ENCODE peak calls at places on chromosome 12, in six cellular contexts. Z is mesenchymal stem cell, B is mesendoderm, P is neuronal stem cell, K is IMR-90, N is H9. Q is an unnamed sample.
A peak's percentile ranks its signal among the peaks of the same experiment; 100 is the strongest.

GRCh38 chr12:26434299-26434915 is 239.0 kb downstream of the SSPN start:
- DNase-seq in Z (peak; percentile 71), B (peak; percentile 80), P (peak; percentile 21), K (peak; percentile 68), N (peak; percentile 60), Q (peak; percentile 29)

GRCh38 chr12:126389961-126390360 is 1324.7 kb downstream of the AACS start:
- DNase-seq in Z (no peak), B (no peak), P (no peak), K (no peak), N (no peak), Q (no peak)

GRCh38 chr12:96081596-96081995 is 46.2 kb upstream of the LTA4H start:
- DNase-seq in Z (no peak), B (peak; percentile 50), P (no peak), K (no peak), N (no peak), Q (no peak)

GRCh38 chr12:57735198-57735855 is 3.2 kb downstream of the AGAP2 start:
- DNase-seq in Z (no peak), B (peak; percentile 56), P (no peak), K (no peak), N (peak; percentile 53), Q (no peak)

GRCh38 chr12:113228394-113229028 is 7.2 kb downstream of the TPCN1 start:
- DNase-seq in Z (no peak), B (no peak), P (no peak), K (no peak), N (no peak), Q (no peak)

GRCh38 chr12:68040450-68041075 is 51.3 kb downstream of the IFNG-AS1 start:
- DNase-seq in Z (peak; percentile 76), B (peak; percentile 82), P (peak; percentile 80), K (peak; percentile 73), N (peak; percentile 69), Q (peak; percentile 67)

GRCh38 chr12:3747543-3747942 is 5.4 kb downstream of the CRACR2A start:
- DNase-seq in Z (no peak), B (no peak), P (no peak), K (no peak), N (peak; percentile 8), Q (no peak)

GRCh38 chr12:2374092-2374740 is 321.4 kb downstream of the CACNA1C start:
- DNase-seq in Z (no peak), B (no peak), P (no peak), K (peak; percentile 10), N (no peak), Q (no peak)

GRCh38 chr12:39620664-39621658 is 1.4 kb upstream of the ABCD2 start:
- DNase-seq in Z (peak; percentile 29), B (peak; percentile 13), P (no peak), K (no peak), N (no peak), Q (no peak)

GRCh38 chr12:26749781-26750180 is 83.2 kb downstream of the ITPR2 start:
- DNase-seq in Z (no peak), B (no peak), P (no peak), K (no peak), N (no peak), Q (no peak)

GRCh38 chr12:76942276-76942675 is 63.5 kb upstream of the CSRP2 start:
- DNase-seq in Z (peak; percentile 43), B (no peak), P (no peak), K (peak; percentile 69), N (no peak), Q (no peak)

GRCh38 chr12:40650038-40650704 is 42.1 kb upstream of the CNTN1 start:
- DNase-seq in Z (no peak), B (no peak), P (no peak), K (no peak), N (peak; percentile 76), Q (no peak)

GRCh38 chr12:31204995-31205582 is 120.9 kb downstream of the SINHCAF start:
- DNase-seq in Z (peak; percentile 62), B (no peak), P (no peak), K (peak; percentile 49), N (no peak), Q (no peak)

GRCh38 chr12:58046281-58046680 is 104.9 kb downstream of the ATP23 start:
- DNase-seq in Z (no peak), B (no peak), P (no peak), K (no peak), N (no peak), Q (no peak)

GRCh38 chr12:14836336-14837210 is 6.8 kb downstream of the ART4 start:
- DNase-seq in Z (peak; percentile 97), B (peak; percentile 79), P (no peak), K (peak; percentile 90), N (no peak), Q (no peak)

GRCh38 chr12:59620326-59620725 is 24.5 kb downstream of the SLC16A7 start:
- DNase-seq in Z (no peak), B (no peak), P (no peak), K (no peak), N (no peak), Q (no peak)

GRCh38 chr12:15044461-15044860 is 71.6 kb downstream of the PDE6H start:
- DNase-seq in Z (peak; percentile 8), B (no peak), P (no peak), K (no peak), N (no peak), Q (no peak)

GRCh38 chr12:94261781-94262180 is 113.4 kb downstream of the PLXNC1 start:
- DNase-seq in Z (no peak), B (no peak), P (no peak), K (no peak), N (no peak), Q (no peak)

GRCh38 chr12:6547987-6548386 is 7.9 kb downstream of the IFFO1 start:
- DNase-seq in Z (peak; percentile 82), B (peak; percentile 82), P (no peak), K (peak; percentile 89), N (peak; percentile 27), Q (no peak)

GRCh38 chr12:19573866-19574265 is 134.6 kb downstream of the AEBP2 start:
- DNase-seq in Z (no peak), B (peak; percentile 31), P (no peak), K (no peak), N (peak; percentile 32), Q (no peak)

GRCh38 chr12:19574606-19575005 is 135.3 kb downstream of the AEBP2 start:
- DNase-seq in Z (no peak), B (peak; percentile 72), P (no peak), K (peak; percentile 5), N (no peak), Q (no peak)

GRCh38 chr12:19576421-19576925 is 137.2 kb downstream of the AEBP2 start:
- DNase-seq in Z (peak; percentile 36), B (no peak), P (no peak), K (peak; percentile 76), N (no peak), Q (no peak)

GRCh38 chr12:19575307-19576243 is 136.3 kb downstream of the AEBP2 start:
- DNase-seq in Z (peak; percentile 80), B (peak; percentile 9), P (no peak), K (peak; percentile 74), N (no peak), Q (no peak)

GRCh38 chr12:19572920-19573558 is 133.7 kb downstream of the AEBP2 start:
- DNase-seq in Z (peak; percentile 55), B (peak; percentile 88), P (no peak), K (peak; percentile 66), N (peak; percentile 86), Q (peak; percentile 34)
- H3K18ac ChIP-seq in Z (peak overlapping the region; percentile 34), B (no peak overlapping the region), P (peak overlapping the region; percentile 78), K (peak overlapping the region; percentile 96), N (peak overlapping the region; percentile 43), Q (peak overlapping the region; percentile 96)

DNA sequence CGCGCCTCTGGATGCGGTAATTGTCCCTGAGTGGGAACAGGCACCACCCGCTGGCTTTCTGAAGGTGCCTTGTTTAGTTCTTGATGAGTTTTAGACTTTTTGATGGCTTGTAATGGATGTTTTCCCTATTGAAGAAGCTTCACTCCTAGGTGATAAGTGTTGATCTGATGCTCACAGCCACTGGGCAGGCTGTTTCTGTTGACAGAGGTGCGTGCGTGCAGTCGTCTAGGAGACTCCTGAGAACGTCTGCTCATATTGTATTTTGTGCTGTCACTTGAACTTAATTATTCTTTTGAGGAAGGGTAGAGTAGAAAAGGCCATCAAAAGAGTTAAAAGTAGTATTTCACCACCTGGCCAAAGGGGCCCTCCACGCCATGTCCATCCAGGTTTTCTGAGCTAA is 70.5 kb downstream of the EP400 start:
- DNase-seq in Z (no peak), B (no peak), P (no peak), K (no peak), N (no peak), Q (no peak)
- H3K18ac ChIP-seq in Z (no peak overlapping the region), B (no peak overlapping the region), P (no peak overlapping the region), K (no peak overlapping the region), N (no peak overlapping the region), Q (no peak overlapping the region)

GRCh38 chr12:106134294-106134949 is 4.3 kb downstream of the NUAK1 start:
- DNase-seq in Z (no peak), B (no peak), P (no peak), K (no peak), N (no peak), Q (no peak)
- H3K18ac ChIP-seq in Z (peak overlapping the region; percentile 90), B (peak overlapping the region; percentile 83), P (peak overlapping the region; percentile 81), K (no peak overlapping the region), N (peak overlapping the region; percentile 50), Q (peak overlapping the region; percentile 49)

GRCh38 chr12:132505852-132506219 is 15.9 kb downstream of the FBRSL1 start:
- DNase-seq in Z (no peak), B (no peak), P (no peak), K (no peak), N (no peak), Q (no peak)
- H3K18ac ChIP-seq in Z (peak overlapping the region; percentile 50), B (no peak overlapping the region), P (peak overlapping the region; percentile 19), K (no peak overlapping the region), N (no peak overlapping the region), Q (no peak overlapping the region)

GRCh38 chr12:12502813-12503146 is 59.9 kb downstream of the DUSP16 start:
- DNase-seq in Z (no peak), B (no peak), P (no peak), K (no peak), N (no peak), Q (no peak)
- H3K18ac ChIP-seq in Z (no peak overlapping the region), B (no peak overlapping the region), P (no peak overlapping the region), K (no peak overlapping the region), N (no peak overlapping the region), Q (no peak overlapping the region)

GRCh38 chr12:51391047-51391837 is at the start of gene GALNT6:
- DNase-seq in Z (peak; percentile 50), B (peak; percentile 86), P (peak; percentile 17), K (no peak), N (peak; percentile 92), Q (peak; percentile 78)
- H3K18ac ChIP-seq in Z (peak within 1 kb of the TSS; percentile 76), B (peak within 1 kb of the TSS; percentile 91), P (peak within 1 kb of the TSS; percentile 39), K (peak within 1 kb of the TSS; percentile 44), N (peak within 1 kb of the TSS; percentile 58), Q (peak within 1 kb of the TSS; percentile 80)

DNA sequence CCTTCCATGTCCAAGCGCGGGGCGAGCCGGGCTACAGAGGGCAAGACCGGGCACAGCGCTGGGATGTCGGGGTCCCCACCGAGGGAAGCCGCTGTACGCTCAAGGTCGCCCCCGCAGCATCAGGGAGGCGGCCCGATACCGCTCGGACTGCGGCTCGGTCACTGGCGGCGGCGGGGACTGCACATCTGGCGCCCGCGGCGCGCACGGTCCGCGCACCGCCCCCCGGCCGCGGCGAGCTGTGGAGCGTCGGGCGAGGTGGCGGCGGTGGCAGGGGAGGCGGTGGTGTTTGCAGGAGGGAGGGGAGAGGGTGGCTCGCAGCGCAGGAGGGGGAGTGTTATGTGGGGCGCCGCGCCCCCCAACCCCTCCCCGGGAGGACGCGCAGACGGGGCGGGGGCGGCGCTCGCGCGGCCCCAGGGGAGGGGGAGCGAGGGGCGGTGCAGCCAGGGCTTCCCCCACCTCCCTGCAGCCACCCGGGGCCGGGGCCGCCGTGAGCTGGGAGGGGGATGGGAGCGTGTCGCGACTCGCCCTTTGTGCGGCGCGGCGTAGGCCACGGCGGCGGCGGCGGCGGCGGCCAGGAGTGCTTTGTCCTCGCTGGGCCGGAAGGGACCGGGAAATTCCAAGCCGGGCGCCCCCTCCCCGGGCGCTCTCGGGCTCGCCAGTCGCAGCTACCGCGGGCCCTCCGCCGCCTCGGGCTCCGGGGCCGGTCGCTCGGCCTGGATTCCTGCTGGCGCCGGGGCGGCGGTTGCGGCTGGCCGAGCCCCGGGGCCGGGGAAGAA is at the start of gene NUAK1:
- DNase-seq in Z (peak; percentile 63), B (peak; percentile 92), P (peak; percentile 88), K (peak; percentile 45), N (peak; percentile 79), Q (peak; percentile 83)
- H3K18ac ChIP-seq in Z (peak within 1 kb of the TSS; percentile 98), B (peak within 1 kb of the TSS; percentile 91), P (peak within 1 kb of the TSS; percentile 100), K (peak within 1 kb of the TSS; percentile 15), N (peak within 1 kb of the TSS; percentile 82), Q (peak within 1 kb of the TSS; percentile 93)